ENCODE peak calls at places on chromosomes 2 and 18, in nine cellular contexts. L is SK-N-SH; Y is heart right ventricle; O is lung microvascular endothelial cell; X is stimulated activated CD8-positive, alpha-beta memory T cell treated with anti-CD3 and anti-CD28 coated beads, Interleukin-15, amount 100 ng/mL, for 48 hours; N is activated effector memory CD4-positive, alpha-beta T cell treated with anti-CD3 and anti-CD28 coated beads, Interleukin-2, amount 50 U/mL, for 16 hours; F is Calu3; P is activated T-cell treated with anti-CD3 and anti-CD28 coated beads, Interleukin-2, amount 50 U/mL, for 4 hours; J is iPS-NIHi11. G is an unnamed sample.

GRCh38 chr2:162318280-162319222 is at the start of gene IFIH1:
- DNase-seq in L (peak), Y (peak), O (peak), X (peak), N (peak), F (peak), P (peak), J (peak), G (peak)

GRCh38 chr2:236712304-236712703 is 142.7 kb downstream of the ACKR3 start:
- DNase-seq in L (no peak), Y (no peak), O (no peak), X (no peak), N (no peak), F (no peak), P (no peak), J (no peak), G (no peak)

GRCh38 chr2:147030966-147031760 is 813.7 kb upstream of the ACVR2A start:
- DNase-seq in L (no peak), Y (no peak), O (peak), X (no peak), N (no peak), F (peak), P (no peak), J (peak), G (no peak)

GRCh38 chr2:72144412-72144745 is 3.3 kb downstream of the CYP26B1 start:
- DNase-seq in L (no peak), Y (peak), O (no peak), X (no peak), N (no peak), F (no peak), P (no peak), J (no peak), G (no peak)

GRCh38 chr18:44325903-44326650 is 354.6 kb upstream of the SETBP1 start:
- DNase-seq in L (peak), Y (no peak), O (peak), X (no peak), N (no peak), F (peak), P (no peak), J (peak), G (peak)

GRCh38 chr2:108993095-108993937 is 4.3 kb upstream of the EDAR start:
- DNase-seq in L (no peak), Y (no peak), O (no peak), X (no peak), N (no peak), F (no peak), P (no peak), J (no peak), G (no peak)

GRCh38 chr2:6864938-6865345 is 765 bp downstream of the CMPK2 start:
- DNase-seq in L (no peak), Y (peak), O (no peak), X (no peak), N (peak), F (no peak), P (no peak), J (no peak), G (no peak)

GRCh38 chr18:8329186-8329771 is 280.0 kb upstream of the RAB12 start:
- DNase-seq in L (no peak), Y (no peak), O (peak), X (no peak), N (no peak), F (peak), P (no peak), J (no peak), G (no peak)

GRCh38 chr2:188786368-188786781 is 187.8 kb upstream of the COL3A1 start:
- DNase-seq in L (no peak), Y (no peak), O (peak), X (no peak), N (no peak), F (no peak), P (no peak), J (no peak), G (no peak)

GRCh38 chr18:2400701-2401191 is 170.6 kb downstream of the METTL4 start:
- DNase-seq in L (no peak), Y (no peak), O (no peak), X (no peak), N (no peak), F (no peak), P (no peak), J (no peak), G (no peak)

GRCh38 chr2:11212645-11213044 is 57.4 kb downstream of the SLC66A3 start:
- DNase-seq in L (no peak), Y (no peak), O (no peak), X (no peak), N (no peak), F (no peak), P (no peak), J (no peak), G (no peak)

GRCh38 chr2:74708883-74709282 is 54.8 kb downstream of the SEMA4F start:
- DNase-seq in L (no peak), Y (no peak), O (no peak), X (no peak), N (no peak), F (no peak), P (no peak), J (no peak), G (no peak)

GRCh38 chr2:171531291-171531690 is 9.0 kb downstream of the CYBRD1 start:
- DNase-seq in L (no peak), Y (no peak), O (peak), X (no peak), N (no peak), F (no peak), P (no peak), J (no peak), G (no peak)

GRCh38 chr2:231189571-231190495 is 8.6 kb upstream of the ARMC9 start:
- DNase-seq in L (no peak), Y (peak), O (peak), X (no peak), N (no peak), F (no peak), P (no peak), J (peak), G (no peak)

GRCh38 chr2:196160101-196160500 is 11.3 kb downstream of the STK17B start:
- DNase-seq in L (no peak), Y (no peak), O (peak), X (peak), N (peak), F (peak), P (no peak), J (peak), G (peak)

GRCh38 chr2:71071681-71072398 is 3.4 kb downstream of the NAGK start:
- DNase-seq in L (no peak), Y (no peak), O (peak), X (peak), N (peak), F (no peak), P (peak), J (no peak), G (no peak)

GRCh38 chr2:226985227-226985946 is 149.5 kb downstream of the RHBDD1 start:
- DNase-seq in L (peak), Y (no peak), O (peak), X (no peak), N (no peak), F (peak), P (no peak), J (peak), G (no peak)

GRCh38 chr2:239970004-239970623 is 55.0 kb downstream of the NDUFA10 start:
- DNase-seq in L (peak), Y (no peak), O (no peak), X (no peak), N (no peak), F (no peak), P (no peak), J (no peak), G (no peak)

GRCh38 chr2:25309402-25309801 is 32.3 kb downstream of the DNMT3A start:
- DNase-seq in L (peak), Y (no peak), O (peak), X (no peak), N (peak), F (peak), P (peak), J (peak), G (no peak)

GRCh38 chr2:45011621-45012602 is 2.7 kb upstream of the SIX2 start:
- DNase-seq in L (peak), Y (no peak), O (no peak), X (no peak), N (no peak), F (no peak), P (no peak), J (no peak), G (no peak)

GRCh38 chr18:54662986-54663385 is 71.9 kb downstream of the DYNAP start:
- DNase-seq in L (no peak), Y (no peak), O (no peak), X (no peak), N (no peak), F (no peak), P (no peak), J (no peak), G (no peak)

GRCh38 chr2:238974510-238975166 is 126.8 kb downstream of the TWIST2 start:
- DNase-seq in L (no peak), Y (no peak), O (peak), X (no peak), N (no peak), F (no peak), P (no peak), J (peak), G (peak)

GRCh38 chr2:107235491-107236254 is 349.7 kb upstream of the ST6GAL2 start:
- DNase-seq in L (no peak), Y (no peak), O (no peak), X (no peak), N (no peak), F (no peak), P (no peak), J (no peak), G (no peak)

GRCh38 chr18:63376493-63377053 is 9.6 kb upstream of the KDSR start:
- DNase-seq in L (no peak), Y (no peak), O (no peak), X (no peak), N (no peak), F (no peak), P (no peak), J (no peak), G (no peak)

GRCh38 chr2:76197842-76198448 is 487.2 kb upstream of the GCFC2 start:
- DNase-seq in L (no peak), Y (no peak), O (peak), X (no peak), N (peak), F (peak), P (no peak), J (peak), G (peak)

GRCh38 chr2:17933251-17933650 is 54.8 kb downstream of the KCNS3 start:
- DNase-seq in L (no peak), Y (no peak), O (no peak), X (no peak), N (no peak), F (no peak), P (no peak), J (no peak), G (no peak)

GRCh38 chr2:88924533-88924932 is 233.1 kb downstream of the RPIA start:
- DNase-seq in L (no peak), Y (no peak), O (no peak), X (no peak), N (no peak), F (no peak), P (no peak), J (no peak), G (no peak)

GRCh38 chr2:61233581-61233980 is 71.6 kb downstream of the C2orf74 start:
- DNase-seq in L (no peak), Y (no peak), O (no peak), X (no peak), N (no peak), F (no peak), P (no peak), J (no peak), G (no peak)

GRCh38 chr2:178227187-178227586 is 32.9 kb downstream of the OSBPL6 start:
- DNase-seq in L (no peak), Y (no peak), O (peak), X (no peak), N (no peak), F (no peak), P (no peak), J (no peak), G (no peak)

GRCh38 chr2:134070281-134070731 is 183.6 kb upstream of the MGAT5 start:
- DNase-seq in L (no peak), Y (no peak), O (peak), X (no peak), N (no peak), F (no peak), P (no peak), J (no peak), G (no peak)

GRCh38 chr2:133886735-133887675 is 318.7 kb upstream of the NCKAP5 start:
- DNase-seq in L (peak), Y (peak), O (peak), X (peak), N (peak), F (peak), P (peak), J (peak), G (peak)

GRCh38 chr2:108492364-108492763 is 41.9 kb upstream of the LIMS1 start:
- DNase-seq in L (no peak), Y (no peak), O (peak), X (no peak), N (no peak), F (no peak), P (no peak), J (no peak), G (no peak)

GRCh38 chr2:200797242-200797770 is 14.4 kb upstream of the BZW1 start:
- DNase-seq in L (no peak), Y (peak), O (no peak), X (no peak), N (no peak), F (no peak), P (no peak), J (no peak), G (no peak)

G was measured in iPS DF 19.7.